ENCODE peak calls at places on chromosomes 3 and 15, in four cellular contexts. One of them, this sample, is unnamed.

GRCh38 chr15:71131601-71132357 is 16.5 kb downstream of the THSD4 start:
- DNase-seq in midbrain: no peak
- DNase-seq in PC-9: peak
- DNase-seq in DMS 273 treated with DMSO at 0.1 percent for 48 hours: no peak
- DNase-seq in this sample: peak

GRCh38 chr3:107704477-107704876 is 181.7 kb downstream of the BBX start:
- DNase-seq in midbrain: no peak
- DNase-seq in PC-9: no peak
- DNase-seq in DMS 273 treated with DMSO at 0.1 percent for 48 hours: no peak
- DNase-seq in this sample: peak

GRCh38 chr3:52281980-52282801 is 3.7 kb upstream of the WDR82 start:
- DNase-seq in midbrain: no peak
- DNase-seq in PC-9: no peak
- DNase-seq in DMS 273 treated with DMSO at 0.1 percent for 48 hours: no peak
- DNase-seq in this sample: peak

GRCh38 chr3:195256639-195257453 is 14.1 kb downstream of the XXYLT1 start:
- DNase-seq in midbrain: no peak
- DNase-seq in PC-9: no peak
- DNase-seq in DMS 273 treated with DMSO at 0.1 percent for 48 hours: no peak
- DNase-seq in this sample: no peak

GRCh38 chr15:101444015-101444414 is 45.5 kb downstream of the PCSK6 start:
- DNase-seq in midbrain: no peak
- DNase-seq in PC-9: no peak
- DNase-seq in DMS 273 treated with DMSO at 0.1 percent for 48 hours: no peak
- DNase-seq in this sample: no peak

GRCh38 chr15:48177875-48178611 is at the start of gene MYEF2:
- DNase-seq in midbrain: peak
- DNase-seq in PC-9: peak
- DNase-seq in DMS 273 treated with DMSO at 0.1 percent for 48 hours: no peak
- DNase-seq in this sample: peak

GRCh38 chr3:127441764-127442163 is 148.8 kb downstream of the TPRA1 start:
- DNase-seq in midbrain: no peak
- DNase-seq in PC-9: no peak
- DNase-seq in DMS 273 treated with DMSO at 0.1 percent for 48 hours: no peak
- DNase-seq in this sample: no peak

GRCh38 chr3:136070334-136070733 is 104.8 kb downstream of the PPP2R3A start:
- DNase-seq in midbrain: no peak
- DNase-seq in PC-9: no peak
- DNase-seq in DMS 273 treated with DMSO at 0.1 percent for 48 hours: no peak
- DNase-seq in this sample: peak

GRCh38 chr3:146416366-146416765 is 53.0 kb downstream of the PLSCR2 start:
- DNase-seq in midbrain: no peak
- DNase-seq in PC-9: no peak
- DNase-seq in DMS 273 treated with DMSO at 0.1 percent for 48 hours: no peak
- DNase-seq in this sample: no peak

GRCh38 chr3:59660852-59661624 is 611.2 kb upstream of the CFAP20DC start:
- DNase-seq in midbrain: peak
- DNase-seq in PC-9: no peak
- DNase-seq in DMS 273 treated with DMSO at 0.1 percent for 48 hours: no peak
- DNase-seq in this sample: no peak

GRCh38 chr3:174099724-174100123 is 702.2 kb downstream of the NLGN1 start:
- DNase-seq in midbrain: no peak
- DNase-seq in PC-9: no peak
- DNase-seq in DMS 273 treated with DMSO at 0.1 percent for 48 hours: no peak
- DNase-seq in this sample: no peak

GRCh38 chr3:127753338-127753737 is 69.0 kb downstream of the MGLL start:
- DNase-seq in midbrain: no peak
- DNase-seq in PC-9: no peak
- DNase-seq in DMS 273 treated with DMSO at 0.1 percent for 48 hours: no peak
- DNase-seq in this sample: no peak

GRCh38 chr15:56772868-56773639 is 39.7 kb upstream of the ZNF280D start:
- DNase-seq in midbrain: no peak
- DNase-seq in PC-9: no peak
- DNase-seq in DMS 273 treated with DMSO at 0.1 percent for 48 hours: no peak
- DNase-seq in this sample: peak

GRCh38 chr15:42147431-42147735 is 9.1 kb downstream of the PLA2G4F start:
- DNase-seq in midbrain: no peak
- DNase-seq in PC-9: no peak
- DNase-seq in DMS 273 treated with DMSO at 0.1 percent for 48 hours: no peak
- DNase-seq in this sample: no peak

GRCh38 chr3:197713477-197713822 is 23.3 kb downstream of the RUBCN start:
- DNase-seq in midbrain: peak
- DNase-seq in PC-9: peak
- DNase-seq in DMS 273 treated with DMSO at 0.1 percent for 48 hours: no peak
- DNase-seq in this sample: no peak

GRCh38 chr3:113606539-113607218 is 74.3 kb downstream of the SIDT1 start:
- DNase-seq in midbrain: no peak
- DNase-seq in PC-9: no peak
- DNase-seq in DMS 273 treated with DMSO at 0.1 percent for 48 hours: no peak
- DNase-seq in this sample: no peak

GRCh38 chr3:61381745-61382392 is 130.6 kb upstream of the FHIT start:
- DNase-seq in midbrain: peak
- DNase-seq in PC-9: no peak
- DNase-seq in DMS 273 treated with DMSO at 0.1 percent for 48 hours: no peak
- DNase-seq in this sample: peak

GRCh38 chr3:8739757-8740508 is 6.3 kb downstream of the CAV3 start:
- DNase-seq in midbrain: no peak
- DNase-seq in PC-9: peak
- DNase-seq in DMS 273 treated with DMSO at 0.1 percent for 48 hours: no peak
- DNase-seq in this sample: peak

GRCh38 chr15:96346409-96346808 is 15.9 kb downstream of the NR2F2 start:
- DNase-seq in midbrain: no peak
- DNase-seq in PC-9: no peak
- DNase-seq in DMS 273 treated with DMSO at 0.1 percent for 48 hours: no peak
- DNase-seq in this sample: peak

This sample was measured in cardiac fibroblast.